ENCODE peak calls at places on chromosomes 1 and 21, in five cellular contexts. N is A549, G is HepG2, K is K562, D is GM12878. F is an unnamed sample.

GRCh38 chr1:197173571-197174482 is 27.4 kb upstream of the ASPM start:
- DNase-seq in D (no peak), N (no peak), K (no peak), G (peak), F (no peak)

GRCh38 chr1:235933483-235934116 is 66.9 kb upstream of the LYST start:
- DNase-seq in D (no peak), G (no peak), N (peak), K (no peak), F (no peak)

GRCh38 chr1:204085876-204086275 is 13.0 kb downstream of the SOX13 start:
- DNase-seq in G (no peak), K (no peak), D (no peak), N (no peak), F (no peak)

GRCh38 chr1:34037856-34038255 is 127.2 kb downstream of the CSMD2 start:
- DNase-seq in D (no peak), N (no peak), G (no peak), K (no peak), F (no peak)

GRCh38 chr21:36729301-36729970 is 30.5 kb downstream of the SIM2 start:
- DNase-seq in G (no peak), N (no peak), K (no peak), D (no peak), F (no peak)

GRCh38 chr1:56061824-56062223 is 517.5 kb downstream of the PLPP3 start:
- DNase-seq in D (peak), K (no peak), N (no peak), G (no peak), F (no peak)

GRCh38 chr1:77514871-77515776 is 167.3 kb downstream of the ZZZ3 start:
- DNase-seq in K (no peak), N (no peak), G (peak), D (no peak), F (peak)

GRCh38 chr1:215957692-215958091 is 390.6 kb downstream of the KCTD3 start:
- DNase-seq in K (no peak), D (no peak), N (no peak), G (no peak), F (no peak)

GRCh38 chr1:162144853-162145252 is 75.4 kb downstream of the NOS1AP start:
- DNase-seq in K (no peak), G (peak), N (no peak), D (no peak), F (peak)

GRCh38 chr1:106975944-106976343 is 80.5 kb upstream of the PRMT6 start:
- DNase-seq in G (no peak), K (no peak), N (no peak), D (no peak), F (no peak)

GRCh38 chr1:174051956-174052355 is 29.8 kb upstream of the RC3H1 start:
- DNase-seq in G (no peak), K (no peak), D (no peak), N (no peak), F (no peak)

GRCh38 chr21:29346281-29346680 is 47.6 kb downstream of the BACH1 start:
- DNase-seq in K (no peak), G (no peak), D (no peak), N (no peak), F (no peak)

GRCh38 chr1:214002472-214002871 is 14.7 kb downstream of the PROX1 start:
- DNase-seq in N (no peak), K (peak), D (no peak), G (peak), F (no peak)

GRCh38 chr1:69315416-69315815 is 252.3 kb upstream of the LRRC7 start:
- DNase-seq in K (no peak), G (no peak), D (no peak), N (no peak), F (no peak)

GRCh38 chr1:109669246-109669948 is 1.5 kb downstream of the GSTM2 start:
- DNase-seq in D (no peak), K (peak), N (no peak), G (no peak), F (no peak)

GRCh38 chr1:36457691-36458090 is 6.5 kb downstream of the MRPS15 start:
- DNase-seq in K (no peak), G (no peak), D (no peak), N (no peak), F (no peak)

GRCh38 chr1:115063238-115063901 is 25.9 kb downstream of the TSPAN2 start:
- DNase-seq in G (no peak), K (no peak), D (no peak), N (no peak), F (no peak)

GRCh38 chr1:13587256-13588030 is 3.8 kb downstream of the PDPN start:
- DNase-seq in D (no peak), N (no peak), K (no peak), G (no peak), F (no peak)

GRCh38 chr1:56535362-56535761 is 44.0 kb downstream of the PLPP3 start:
- DNase-seq in G (no peak), N (no peak), D (no peak), K (no peak), F (no peak)

GRCh38 chr1:110535985-110536384 is 17.0 kb upstream of the KCNA10 start:
- DNase-seq in K (no peak), D (no peak), G (no peak), N (no peak), F (no peak)

GRCh38 chr1:217332426-217333065 is 298.3 kb downstream of the GPATCH2 start:
- DNase-seq in D (no peak), G (no peak), K (no peak), N (no peak), F (no peak)

GRCh38 chr21:25908495-25908894 is 173.7 kb downstream of the GABPA start:
- DNase-seq in K (no peak), N (no peak), G (no peak), D (no peak), F (no peak)

GRCh38 chr1:226638001-226638601 is 89.5 kb downstream of the STUM start:
- DNase-seq in D (no peak), N (no peak), G (no peak), K (no peak), F (no peak)

GRCh38 chr1:201422436-201423030 is 1.0 kb upstream of the TNNI1 start:
- DNase-seq in G (no peak), K (no peak), N (no peak), D (no peak), F (no peak)

GRCh38 chr1:226444901-226445300 is 37.0 kb upstream of the PARP1 start:
- DNase-seq in G (no peak), D (peak), K (no peak), N (no peak), F (no peak)

GRCh38 chr1:41455479-41456271 is 28.8 kb downstream of the EDN2 start:
- DNase-seq in D (no peak), K (no peak), N (no peak), G (no peak), F (no peak)

GRCh38 chr21:34553199-34553952 is 41.4 kb upstream of the KCNE1 start:
- DNase-seq in K (no peak), G (no peak), N (no peak), D (no peak), F (peak)

GRCh38 chr1:67846538-67846937 is 13.3 kb upstream of the GNG12 start:
- DNase-seq in G (no peak), D (no peak), K (no peak), N (no peak), F (no peak)

GRCh38 chr21:41443562-41443961 is 17.5 kb downstream of the MX1 start:
- DNase-seq in D (no peak), G (no peak), K (no peak), N (no peak), F (no peak)

GRCh38 chr1:150876111-150876434 is 326 bp downstream of the ARNT start:
- DNase-seq in N (peak), D (no peak), K (no peak), G (peak), F (peak)

GRCh38 chr1:55717111-55717510 is 501.9 kb upstream of the USP24 start:
- DNase-seq in N (no peak), G (no peak), K (no peak), D (no peak), F (no peak)

GRCh38 chr1:59292557-59292956 is 4.3 kb upstream of the FGGY start:
- DNase-seq in K (no peak), G (peak), D (peak), N (no peak), F (no peak)

GRCh38 chr1:11559211-11559970 is 80.4 kb downstream of the DISP3 start:
- DNase-seq in D (no peak), K (no peak), N (no peak), G (no peak), F (no peak)

GRCh38 chr1:117137281-117137680 is 15.7 kb upstream of the TRIM45 start:
- DNase-seq in K (no peak), G (no peak), D (no peak), N (no peak), F (no peak)

GRCh38 chr1:39258146-39258924 is 53.8 kb downstream of the MACF1 start:
- DNase-seq in N (peak), K (peak), G (peak), D (no peak), F (peak)

GRCh38 chr1:39258925-39259244 is 54.4 kb downstream of the MACF1 start:
- DNase-seq in G (no peak), K (no peak), D (no peak), N (no peak), F (no peak)

GRCh38 chr1:39250460-39251240 is 46.2 kb downstream of the MACF1 start:
- DNase-seq in D (no peak), N (no peak), G (no peak), K (no peak), F (no peak)

GRCh38 chr1:39255212-39255611 is 50.7 kb downstream of the MACF1 start:
- DNase-seq in D (no peak), K (no peak), G (no peak), N (no peak), F (no peak)
- TF ChIP-seq MAX in D (no peak), K (no peak), G (no peak), N (no peak), F (no peak)

GRCh38 chr1:91610829-91611228 is 110.2 kb downstream of the CDC7 start:
- DNase-seq in K (no peak), N (no peak), D (no peak), G (no peak), F (no peak)

GRCh38 chr1:91610102-91610501 is 109.5 kb downstream of the CDC7 start:
- DNase-seq in D (no peak), G (no peak), K (no peak), N (no peak), F (no peak)

GRCh38 chr1:91609571-91609970 is 108.9 kb downstream of the CDC7 start:
- DNase-seq in D (no peak), N (peak), K (no peak), G (no peak), F (peak)

GRCh38 chr1:91606546-91607078 is 106.0 kb downstream of the CDC7 start:
- DNase-seq in D (no peak), K (no peak), G (peak), N (no peak), F (no peak)

GRCh38 chr1:91608876-91609275 is 108.2 kb downstream of the CDC7 start:
- DNase-seq in K (no peak), D (no peak), G (no peak), N (no peak), F (no peak)
- TF ChIP-seq REST in K (no peak), D (no peak), G (no peak), N (no peak), F (no peak)

GRCh38 chr1:52365746-52366516 is at the start of gene CC2D1B:
- DNase-seq in K (peak), D (peak), G (peak), N (peak), F (peak)
- TF ChIP-seq CTCF in K (no peak), D (no peak), G (peak), N (no peak), F (peak)

GRCh38 chr1:27166351-27166802 is 11.5 kb upstream of the SLC9A1 start:
- DNase-seq in D (no peak), N (no peak), G (no peak), K (peak), F (no peak)

GRCh38 chr1:27157194-27157593 is 2.3 kb upstream of the SLC9A1 start:
- DNase-seq in D (no peak), K (peak), N (no peak), G (no peak), F (no peak)

GRCh38 chr1:27163093-27163492 is 8.2 kb upstream of the SLC9A1 start:
- DNase-seq in N (peak), K (no peak), G (peak), D (no peak), F (no peak)

GRCh38 chr1:27162090-27162489 is 7.2 kb upstream of the SLC9A1 start:
- DNase-seq in K (peak), D (no peak), G (no peak), N (no peak), F (no peak)

DNA sequence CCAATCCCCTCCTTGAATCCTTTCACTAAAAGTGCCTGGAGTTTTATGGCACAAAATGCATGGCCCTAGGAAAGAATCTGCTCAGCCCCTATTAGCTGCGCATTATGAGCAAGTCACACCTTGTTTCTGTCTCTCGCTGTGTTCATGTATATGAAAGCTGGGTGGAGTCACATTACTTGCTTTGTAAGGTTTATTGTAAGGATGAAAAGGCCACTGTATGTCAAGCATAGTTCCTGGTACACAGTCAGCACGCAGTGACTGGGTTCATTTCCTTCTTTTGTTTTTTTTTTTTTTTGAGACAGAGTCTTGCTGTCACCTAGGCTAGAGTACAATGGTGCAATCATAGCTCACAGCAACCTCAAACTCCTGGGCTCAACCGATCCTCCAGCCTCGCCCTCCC is 6.7 kb upstream of the SLC9A1 start:
- DNase-seq in G (no peak), K (peak), N (no peak), D (peak), F (no peak)
- TF ChIP-seq MAX in G (no peak), K (no peak), N (no peak), D (no peak), F (no peak)

GRCh38 chr1:208531003-208531750 is 287.0 kb upstream of the PLXNA2 start:
- DNase-seq in N (no peak), K (no peak), D (no peak), G (no peak), F (no peak)
- TF ChIP-seq REST in N (no peak), K (no peak), D (no peak), G (no peak), F (no peak)

GRCh38 chr1:112110031-112110430 is 120.6 kb upstream of the KCND3 start:
- DNase-seq in G (no peak), N (no peak), K (no peak), D (no peak), F (no peak)

GRCh38 chr1:112114540-112114939 is 125.1 kb upstream of the KCND3 start:
- DNase-seq in K (no peak), N (no peak), D (no peak), G (no peak), F (no peak)
- TF ChIP-seq CTCF in K (no peak), N (no peak), D (no peak), G (no peak), F (no peak)

GRCh38 chr1:170273556-170274501 is 128.1 kb downstream of the NTMT2 start:
- DNase-seq in G (no peak), N (no peak), K (no peak), D (peak), F (no peak)
- TF ChIP-seq MAX in G (no peak), N (no peak), K (no peak), D (no peak), F (no peak)

GRCh38 chr1:89971600-89971999 is 23.3 kb upstream of the ZNF326 start:
- DNase-seq in D (no peak), N (no peak), K (no peak), G (no peak), F (no peak)
- TF ChIP-seq REST in D (no peak), N (no peak), K (no peak), G (no peak), F (no peak)

GRCh38 chr1:46735708-46736324 is 16.9 kb upstream of the EFCAB14 start:
- DNase-seq in G (peak), K (peak), D (no peak), N (no peak), F (peak)
- TF ChIP-seq CTCF in G (peak), K (peak), D (peak), N (no peak), F (peak)